ENCODE peak calls at places on chromosomes 4 and X, in seven cellular contexts. One of them, this sample, is unnamed.

GRCh38 chr4:41661447-41662076 is 87.0 kb downstream of the PHOX2B start:
- DNase-seq in activated CD4-positive, alpha-beta T cell treated with anti-CD3 and anti-CD28 coated beads, Interleukin-2, amount 10 ng/mL, durations not matched to agents 7 days and 5 days: peak; percentile 30
- DNase-seq in non-pigmented ciliary epithelial cell: no peak
- DNase-seq in IMR-90: peak; percentile 48
- DNase-seq in left kidney: peak; percentile 78
- DNase-seq in HS-27A: no peak
- DNase-seq in AG08396: peak; percentile 62
- DNase-seq in this sample: peak; percentile 33

GRCh38 chrX:101729986-101730385 is 70.3 kb upstream of the ARMCX2 start:
- DNase-seq in non-pigmented ciliary epithelial cell: no peak
- DNase-seq in AG08396: no peak
- DNase-seq in activated CD4-positive, alpha-beta T cell treated with anti-CD3 and anti-CD28 coated beads, Interleukin-2, amount 10 ng/mL, durations not matched to agents 7 days and 5 days: no peak
- DNase-seq in left kidney: no peak
- DNase-seq in HS-27A: no peak
- DNase-seq in IMR-90: no peak
- DNase-seq in this sample: no peak

GRCh38 chrX:47217852-47218279 is 615 bp upstream of the CDK16 start:
- DNase-seq in IMR-90: peak; percentile 98
- DNase-seq in AG08396: peak; percentile 97
- DNase-seq in non-pigmented ciliary epithelial cell: peak; percentile 91
- DNase-seq in activated CD4-positive, alpha-beta T cell treated with anti-CD3 and anti-CD28 coated beads, Interleukin-2, amount 10 ng/mL, durations not matched to agents 7 days and 5 days: peak; percentile 96
- DNase-seq in left kidney: peak; percentile 99
- DNase-seq in HS-27A: peak; percentile 88
- DNase-seq in this sample: peak; percentile 91

GRCh38 chrX:7316887-7317286 is 168.9 kb upstream of the PUDP start:
- DNase-seq in left kidney: no peak
- DNase-seq in AG08396: peak; percentile 23
- DNase-seq in IMR-90: peak; percentile 57
- DNase-seq in activated CD4-positive, alpha-beta T cell treated with anti-CD3 and anti-CD28 coated beads, Interleukin-2, amount 10 ng/mL, durations not matched to agents 7 days and 5 days: no peak
- DNase-seq in non-pigmented ciliary epithelial cell: no peak
- DNase-seq in HS-27A: no peak
- DNase-seq in this sample: no peak

GRCh38 chr4:4859010-4859798 is at the start of gene MSX1:
- DNase-seq in non-pigmented ciliary epithelial cell: peak; percentile 6
- DNase-seq in IMR-90: peak; percentile 75
- DNase-seq in AG08396: peak; percentile 98
- DNase-seq in HS-27A: peak; percentile 30
- DNase-seq in left kidney: peak; percentile 93
- DNase-seq in activated CD4-positive, alpha-beta T cell treated with anti-CD3 and anti-CD28 coated beads, Interleukin-2, amount 10 ng/mL, durations not matched to agents 7 days and 5 days: no peak
- DNase-seq in this sample: no peak

GRCh38 chr4:173707658-173708415 is 177.8 kb upstream of the HAND2 start:
- DNase-seq in left kidney: no peak
- DNase-seq in activated CD4-positive, alpha-beta T cell treated with anti-CD3 and anti-CD28 coated beads, Interleukin-2, amount 10 ng/mL, durations not matched to agents 7 days and 5 days: no peak
- DNase-seq in IMR-90: no peak
- DNase-seq in AG08396: no peak
- DNase-seq in HS-27A: no peak
- DNase-seq in non-pigmented ciliary epithelial cell: no peak
- DNase-seq in this sample: no peak

GRCh38 chr4:52057196-52057595 is 6.1 kb downstream of the SPATA18 start:
- DNase-seq in left kidney: no peak
- DNase-seq in AG08396: no peak
- DNase-seq in non-pigmented ciliary epithelial cell: no peak
- DNase-seq in activated CD4-positive, alpha-beta T cell treated with anti-CD3 and anti-CD28 coated beads, Interleukin-2, amount 10 ng/mL, durations not matched to agents 7 days and 5 days: no peak
- DNase-seq in IMR-90: no peak
- DNase-seq in HS-27A: no peak
- DNase-seq in this sample: no peak

GRCh38 chr4:102311912-102312311 is 33.4 kb downstream of the SLC39A8 start:
- DNase-seq in non-pigmented ciliary epithelial cell: no peak
- DNase-seq in left kidney: no peak
- DNase-seq in activated CD4-positive, alpha-beta T cell treated with anti-CD3 and anti-CD28 coated beads, Interleukin-2, amount 10 ng/mL, durations not matched to agents 7 days and 5 days: no peak
- DNase-seq in AG08396: no peak
- DNase-seq in IMR-90: no peak
- DNase-seq in HS-27A: no peak
- DNase-seq in this sample: no peak

GRCh38 chrX:139158256-139158655 is 372.3 kb upstream of the F9 start:
- DNase-seq in AG08396: no peak
- DNase-seq in activated CD4-positive, alpha-beta T cell treated with anti-CD3 and anti-CD28 coated beads, Interleukin-2, amount 10 ng/mL, durations not matched to agents 7 days and 5 days: no peak
- DNase-seq in non-pigmented ciliary epithelial cell: no peak
- DNase-seq in IMR-90: no peak
- DNase-seq in HS-27A: no peak
- DNase-seq in left kidney: peak; percentile 36
- DNase-seq in this sample: no peak

GRCh38 chr4:42460043-42460442 is 62.8 kb downstream of the SHISA3 start:
- DNase-seq in IMR-90: no peak
- DNase-seq in non-pigmented ciliary epithelial cell: no peak
- DNase-seq in HS-27A: no peak
- DNase-seq in activated CD4-positive, alpha-beta T cell treated with anti-CD3 and anti-CD28 coated beads, Interleukin-2, amount 10 ng/mL, durations not matched to agents 7 days and 5 days: no peak
- DNase-seq in left kidney: no peak
- DNase-seq in AG08396: no peak
- DNase-seq in this sample: no peak

GRCh38 chr4:109077486-109077885 is 225.0 kb downstream of the COL25A1 start:
- DNase-seq in non-pigmented ciliary epithelial cell: no peak
- DNase-seq in HS-27A: no peak
- DNase-seq in activated CD4-positive, alpha-beta T cell treated with anti-CD3 and anti-CD28 coated beads, Interleukin-2, amount 10 ng/mL, durations not matched to agents 7 days and 5 days: no peak
- DNase-seq in left kidney: no peak
- DNase-seq in AG08396: no peak
- DNase-seq in IMR-90: no peak
- DNase-seq in this sample: no peak

GRCh38 chr4:17788956-17789355 is 7.5 kb upstream of the FAM184B start:
- DNase-seq in AG08396: no peak
- DNase-seq in IMR-90: peak; percentile 43
- DNase-seq in activated CD4-positive, alpha-beta T cell treated with anti-CD3 and anti-CD28 coated beads, Interleukin-2, amount 10 ng/mL, durations not matched to agents 7 days and 5 days: no peak
- DNase-seq in non-pigmented ciliary epithelial cell: peak; percentile 44
- DNase-seq in left kidney: no peak
- DNase-seq in HS-27A: no peak
- DNase-seq in this sample: no peak

GRCh38 chr4:176302283-176303275 is 17.2 kb upstream of the SPCS3 start:
- DNase-seq in left kidney: no peak
- DNase-seq in HS-27A: peak; percentile 29
- DNase-seq in activated CD4-positive, alpha-beta T cell treated with anti-CD3 and anti-CD28 coated beads, Interleukin-2, amount 10 ng/mL, durations not matched to agents 7 days and 5 days: no peak
- DNase-seq in AG08396: peak; percentile 35
- DNase-seq in non-pigmented ciliary epithelial cell: peak; percentile 50
- DNase-seq in IMR-90: peak; percentile 90
- DNase-seq in this sample: peak; percentile 30

GRCh38 chrX:101764538-101764937 is 104.9 kb upstream of the ARMCX2 start:
- DNase-seq in activated CD4-positive, alpha-beta T cell treated with anti-CD3 and anti-CD28 coated beads, Interleukin-2, amount 10 ng/mL, durations not matched to agents 7 days and 5 days: no peak
- DNase-seq in AG08396: no peak
- DNase-seq in left kidney: no peak
- DNase-seq in IMR-90: no peak
- DNase-seq in non-pigmented ciliary epithelial cell: no peak
- DNase-seq in HS-27A: no peak
- DNase-seq in this sample: no peak

GRCh38 chrX:153984351-153985178 is 12.0 kb downstream of the TMEM187 start:
- DNase-seq in activated CD4-positive, alpha-beta T cell treated with anti-CD3 and anti-CD28 coated beads, Interleukin-2, amount 10 ng/mL, durations not matched to agents 7 days and 5 days: peak; percentile 46
- DNase-seq in IMR-90: no peak
- DNase-seq in left kidney: no peak
- DNase-seq in non-pigmented ciliary epithelial cell: no peak
- DNase-seq in HS-27A: no peak
- DNase-seq in AG08396: no peak
- DNase-seq in this sample: no peak

GRCh38 chr4:118282692-118283091 is 70.1 kb downstream of the PRSS12 start:
- DNase-seq in HS-27A: no peak
- DNase-seq in activated CD4-positive, alpha-beta T cell treated with anti-CD3 and anti-CD28 coated beads, Interleukin-2, amount 10 ng/mL, durations not matched to agents 7 days and 5 days: no peak
- DNase-seq in non-pigmented ciliary epithelial cell: no peak
- DNase-seq in left kidney: no peak
- DNase-seq in IMR-90: peak; percentile 79
- DNase-seq in AG08396: peak; percentile 43
- DNase-seq in this sample: no peak

GRCh38 chr4:69563424-69563823 is 67.7 kb upstream of the UGT2B4 start:
- DNase-seq in IMR-90: no peak
- DNase-seq in non-pigmented ciliary epithelial cell: no peak
- DNase-seq in AG08396: no peak
- DNase-seq in HS-27A: no peak
- DNase-seq in activated CD4-positive, alpha-beta T cell treated with anti-CD3 and anti-CD28 coated beads, Interleukin-2, amount 10 ng/mL, durations not matched to agents 7 days and 5 days: no peak
- DNase-seq in left kidney: no peak
- DNase-seq in this sample: no peak

GRCh38 chrX:97898798-97899197 is 1015.1 kb downstream of the RPA4 start:
- DNase-seq in non-pigmented ciliary epithelial cell: peak; percentile 14
- DNase-seq in activated CD4-positive, alpha-beta T cell treated with anti-CD3 and anti-CD28 coated beads, Interleukin-2, amount 10 ng/mL, durations not matched to agents 7 days and 5 days: no peak
- DNase-seq in AG08396: peak; percentile 14
- DNase-seq in IMR-90: peak; percentile 57
- DNase-seq in HS-27A: no peak
- DNase-seq in left kidney: no peak
- DNase-seq in this sample: no peak

This sample was measured in HFF-Myc.